ENCODE peak calls at places on chromosomes 11 and 22, in eight cellular contexts. M is stomach, S is transverse colon, B is sigmoid colon, J is HepG2, P is A549, K is tibial nerve, U is ovary. I is an unnamed sample.

GRCh38 chr11:73325036-73325981 is 17.2 kb downstream of the ARHGEF17 start:
- DNase-seq in M (no peak), U (no peak), B (peak), K (no peak), P (no peak), J (peak), S (no peak), I (no peak)

GRCh38 chr22:46439576-46440465 is 97.6 kb downstream of the CELSR1 start:
- DNase-seq in P (no peak), J (no peak), S (no peak), U (no peak), B (no peak), M (peak), K (no peak), I (no peak)

GRCh38 chr22:25402501-25403283 is 161.8 kb upstream of the GRK3 start:
- DNase-seq in M (no peak), K (no peak), P (no peak), J (peak), B (peak), U (peak), S (peak), I (no peak)

GRCh38 chr11:71505781-71506180 is 21.3 kb upstream of the KRTAP5-7 start:
- DNase-seq in B (no peak), P (no peak), S (no peak), U (no peak), M (no peak), J (no peak), K (no peak), I (no peak)

GRCh38 chr22:25223269-25223850 is 3.9 kb downstream of the CRYBB2 start:
- DNase-seq in J (peak), P (no peak), B (no peak), K (no peak), S (no peak), U (no peak), M (no peak), I (no peak)

GRCh38 chr11:61609970-61610347 is 29.1 kb upstream of the SYT7 start:
- DNase-seq in K (no peak), U (no peak), J (no peak), M (peak), S (no peak), B (no peak), P (peak), I (no peak)

GRCh38 chr11:31856248-31856647 is 45.1 kb upstream of the PAX6 start:
- DNase-seq in U (no peak), P (no peak), J (no peak), K (no peak), S (no peak), M (no peak), B (no peak), I (no peak)

GRCh38 chr11:11078344-11078743 is 220.5 kb upstream of the ZBED5 start:
- DNase-seq in S (no peak), P (peak), M (no peak), K (no peak), U (no peak), B (no peak), J (no peak), I (no peak)

GRCh38 chr22:42343136-42343484 is 72.7 kb upstream of the TCF20 start:
- DNase-seq in M (no peak), B (no peak), U (peak), S (no peak), K (no peak), P (peak), J (no peak), I (no peak)

GRCh38 chr11:69274531-69275016 is 19.4 kb upstream of the MYEOV start:
- DNase-seq in S (peak), B (no peak), U (no peak), M (peak), P (peak), J (no peak), K (no peak), I (no peak)

GRCh38 chr11:116738975-116739374 is 33.8 kb downstream of the BUD13 start:
- DNase-seq in J (no peak), M (no peak), U (no peak), B (no peak), S (no peak), P (no peak), K (no peak), I (no peak)

GRCh38 chr22:43308451-43309235 is 34.5 kb downstream of the SCUBE1 start:
- DNase-seq in P (no peak), J (no peak), U (no peak), S (no peak), M (no peak), K (no peak), B (no peak), I (no peak)

GRCh38 chr11:128235958-128236357 is 351.4 kb downstream of the ETS1 start:
- DNase-seq in B (peak), K (no peak), P (no peak), S (no peak), M (no peak), J (no peak), U (no peak), I (no peak)

GRCh38 chr22:38317995-38318715 is 922 bp upstream of the CSNK1E start:
- DNase-seq in U (peak), B (peak), M (peak), P (peak), S (peak), J (peak), K (peak), I (peak)

GRCh38 chr22:20430101-20430640 is 7.5 kb downstream of the SCARF2 start:
- DNase-seq in J (no peak), B (peak), M (no peak), S (no peak), U (no peak), K (no peak), P (no peak), I (peak)

GRCh38 chr11:57493507-57494503 is 21.7 kb downstream of the SLC43A1 start:
- DNase-seq in M (peak), U (peak), P (peak), K (peak), S (peak), J (peak), B (peak), I (no peak)

GRCh38 chr22:35622132-35622913 is 5.2 kb upstream of the MB start:
- DNase-seq in M (peak), J (no peak), U (no peak), B (peak), K (no peak), P (peak), S (peak), I (peak)

GRCh38 chr11:69234171-69234570 is 59.8 kb upstream of the MYEOV start:
- DNase-seq in M (peak), S (no peak), P (no peak), B (peak), K (no peak), U (no peak), J (no peak), I (no peak)

GRCh38 chr22:50338860-50339462 is 4.2 kb upstream of the PPP6R2 start:
- DNase-seq in P (no peak), M (no peak), S (no peak), U (no peak), B (no peak), K (no peak), J (no peak), I (no peak)

GRCh38 chr22:50338042-50338573 is 5.0 kb upstream of the PPP6R2 start:
- DNase-seq in P (no peak), S (no peak), B (no peak), M (no peak), J (no peak), U (no peak), K (no peak), I (no peak)

GRCh38 chr22:50342651-50343540 is at the start of gene PPP6R2:
- DNase-seq in S (peak), K (peak), J (peak), M (peak), B (peak), P (peak), U (peak), I (peak)

GRCh38 chr22:50341977-50342650 is 1.0 kb upstream of the PPP6R2 start:
- DNase-seq in U (peak), K (peak), M (peak), B (peak), P (peak), S (peak), J (peak), I (peak)

GRCh38 chr22:50340157-50340879 is 2.8 kb upstream of the PPP6R2 start:
- DNase-seq in K (no peak), B (no peak), M (no peak), P (peak), U (no peak), J (peak), S (no peak), I (no peak)
- H3K4me3 ChIP-seq in K (no peak), B (no peak), M (no peak), P (no peak), U (no peak), J (no peak), S (no peak), I (no peak)

DNA sequence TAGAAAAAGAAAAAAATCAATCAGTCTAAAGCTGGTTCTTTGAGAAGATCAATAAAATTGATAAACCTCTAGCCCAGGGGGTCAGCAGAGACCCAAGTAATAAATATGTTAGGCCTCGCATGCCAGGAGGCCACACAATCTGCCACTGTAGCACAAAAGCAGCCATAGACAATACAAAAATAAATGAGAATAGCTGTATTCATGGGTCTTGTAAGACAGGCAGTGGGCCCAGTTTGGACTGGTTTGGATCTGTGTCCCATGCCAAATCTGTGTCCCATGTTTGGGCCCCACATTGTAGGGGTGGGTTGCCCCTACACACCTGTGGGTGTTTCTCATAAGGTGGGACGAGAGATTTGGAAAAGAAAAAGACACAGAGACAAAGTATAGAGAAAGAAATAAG is 6.6 kb upstream of the PLAAT4 start:
- DNase-seq in K (no peak), B (no peak), U (no peak), S (no peak), P (no peak), J (no peak), M (no peak), I (no peak)
- H3K27ac ChIP-seq in K (peak), B (no peak), U (no peak), S (no peak), P (peak), J (no peak), M (no peak), I (no peak)

GRCh38 chr11:126384449-126385070 is 29.1 kb downstream of the ST3GAL4 start:
- DNase-seq in S (peak), M (no peak), J (no peak), B (no peak), K (no peak), U (peak), P (no peak), I (no peak)
- TF ChIP-seq EP300 in S (no peak), M (no peak), J (no peak), B (no peak), K (no peak), U (no peak), P (no peak), I (no peak)

GRCh38 chr11:76132268-76132667 is 74.0 kb downstream of the WNT11 start:
- DNase-seq in K (peak), M (no peak), U (no peak), S (no peak), P (no peak), J (no peak), B (no peak), I (no peak)

GRCh38 chr11:76134239-76134638 is 72.1 kb downstream of the WNT11 start:
- DNase-seq in B (no peak), M (no peak), U (no peak), J (no peak), P (no peak), S (no peak), K (no peak), I (no peak)

GRCh38 chr11:76131142-76131541 is 75.2 kb downstream of the WNT11 start:
- DNase-seq in B (no peak), K (no peak), P (no peak), U (no peak), S (no peak), J (no peak), M (no peak), I (no peak)

GRCh38 chr11:76129729-76130128 is 76.6 kb downstream of the WNT11 start:
- DNase-seq in B (no peak), K (no peak), M (no peak), U (no peak), S (no peak), J (no peak), P (no peak), I (no peak)

GRCh38 chr11:76131585-76131984 is 74.7 kb downstream of the WNT11 start:
- DNase-seq in B (no peak), M (no peak), U (no peak), J (no peak), K (no peak), P (no peak), S (no peak), I (no peak)
- H3K4me3 ChIP-seq in B (no peak), M (no peak), U (no peak), J (no peak), K (no peak), P (no peak), S (no peak), I (no peak)

GRCh38 chr11:396511-396947 is 2.5 kb downstream of the PKP3 start:
- DNase-seq in M (no peak), P (peak), B (no peak), U (no peak), J (peak), S (no peak), K (no peak), I (no peak)
- H3K27ac ChIP-seq in M (peak), P (peak), B (no peak), U (no peak), J (peak), S (no peak), K (no peak), I (no peak)

I was measured in suprapubic skin.